ENCODE peak calls at places on chromosomes 4 and X, in six cellular contexts. F is GM12892, U is HepG2, E is GM12878, I is K562, D is H1. M is an unnamed sample.

GRCh38 chr4:80027611-80028010 is 45.4 kb downstream of the ANTXR2 start:
- DNase-seq in D (no peak), I (no peak), U (no peak), E (no peak), F (no peak), M (no peak)

GRCh38 chrX:38864165-38864564 is 62.9 kb downstream of the MID1IP1 start:
- DNase-seq in F (no peak), E (no peak), D (no peak), I (no peak), U (no peak), M (no peak)

GRCh38 chr4:56050584-56050983 is 101.8 kb downstream of the CEP135 start:
- DNase-seq in D (no peak), F (no peak), I (no peak), E (no peak), U (no peak), M (no peak)

GRCh38 chrX:30982467-30982866 is 89.4 kb downstream of the FTHL17 start:
- DNase-seq in I (no peak), E (no peak), F (no peak), D (no peak), U (no peak), M (no peak)

GRCh38 chr4:6605605-6606004 is 30.6 kb downstream of the MAN2B2 start:
- DNase-seq in D (no peak), I (no peak), U (no peak), E (no peak), F (no peak), M (no peak)

GRCh38 chrX:14964500-14964899 is 91.3 kb downstream of the MOSPD2 start:
- DNase-seq in I (no peak), E (no peak), U (no peak), F (no peak), D (no peak), M (no peak)

GRCh38 chr4:147782087-147782781 is 50.3 kb downstream of the ARHGAP10 start:
- DNase-seq in F (no peak), D (no peak), I (no peak), U (no peak), E (no peak), M (no peak)

GRCh38 chrX:115233497-115234219 is at the start of gene LRCH2:
- DNase-seq in F (no peak), E (no peak), D (peak), U (no peak), I (no peak), M (no peak)

GRCh38 chr4:7938513-7939376 is 916 bp downstream of the AFAP1 start:
- DNase-seq in I (no peak), F (no peak), U (no peak), E (no peak), D (no peak), M (no peak)

GRCh38 chr4:54228064-54228527 is 997 bp upstream of the PDGFRA start:
- DNase-seq in U (peak), D (peak), F (no peak), I (peak), E (no peak), M (peak)

GRCh38 chrX:101287402-101287801 is 3.7 kb downstream of the TAF7L start:
- DNase-seq in D (no peak), U (peak), F (no peak), E (peak), I (peak), M (no peak)

GRCh38 chrX:68895339-68896250 is 66.8 kb downstream of the EFNB1 start:
- DNase-seq in E (no peak), D (no peak), U (peak), I (peak), F (no peak), M (no peak)

GRCh38 chrX:9341305-9342201 is 123.3 kb upstream of the TBL1X start:
- DNase-seq in U (no peak), F (no peak), E (peak), I (peak), D (no peak), M (peak)

GRCh38 chr4:127993150-127993549 is 27.9 kb downstream of the ABHD18 start:
- DNase-seq in I (no peak), D (no peak), U (no peak), F (no peak), E (no peak), M (no peak)

GRCh38 chr4:133154725-133155124 is 5.6 kb downstream of the PCDH10 start:
- DNase-seq in U (peak), E (no peak), I (no peak), D (no peak), F (no peak), M (no peak)

GRCh38 chr4:81756973-81757372 is 285.3 kb upstream of the RASGEF1B start:
- DNase-seq in U (no peak), F (no peak), D (no peak), E (peak), I (no peak), M (no peak)

GRCh38 chr4:107219681-107220080 is 183.6 kb upstream of the DKK2 start:
- DNase-seq in F (no peak), I (no peak), E (no peak), U (no peak), D (no peak), M (no peak)

GRCh38 chr4:184347251-184348239 is 126.8 kb downstream of the IRF2 start:
- DNase-seq in E (peak), I (peak), D (peak), F (no peak), U (no peak), M (no peak)

GRCh38 chr4:111806331-111806730 is 338.9 kb upstream of the FAM241A start:
- DNase-seq in I (no peak), U (peak), E (no peak), F (no peak), D (peak), M (no peak)
- TF ChIP-seq TAF1 in I (no peak), U (no peak), E (no peak), F (no peak), D (no peak), M (no peak)

DNA sequence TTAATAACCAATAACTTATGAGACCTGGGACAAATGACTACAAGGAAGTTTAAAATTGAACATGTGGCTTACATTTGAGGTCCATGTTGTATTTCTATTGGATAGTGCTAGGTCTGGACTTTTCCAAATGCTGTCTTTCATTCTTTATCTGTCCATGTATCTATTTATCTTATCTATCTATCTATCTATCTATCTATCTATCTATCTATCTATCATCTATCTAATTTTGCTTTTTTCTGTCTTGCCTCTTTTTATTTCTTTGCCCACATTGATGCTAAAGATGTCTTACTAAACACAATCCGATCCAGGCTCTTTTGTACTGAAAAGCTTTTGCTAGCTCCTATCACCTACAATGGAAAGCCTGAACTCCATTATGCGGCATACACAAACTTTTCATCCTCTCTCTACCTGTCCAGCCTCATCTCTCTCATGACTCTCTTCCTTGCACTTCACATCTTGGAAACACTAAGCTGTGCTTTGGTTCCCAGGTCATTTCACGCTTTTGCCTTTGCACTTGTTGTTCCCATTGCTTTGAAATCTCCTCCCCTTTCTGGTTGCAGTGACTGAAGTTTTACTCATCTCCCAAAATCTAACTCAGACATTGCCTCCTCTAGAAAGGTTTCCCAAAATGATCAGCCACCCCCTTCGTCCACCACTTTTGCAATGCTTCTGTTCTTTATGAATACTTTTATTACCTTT is 107.2 kb downstream of the SYNPO2 start:
- DNase-seq in D (no peak), E (no peak), F (no peak), I (no peak), U (no peak), M (no peak)
- TF ChIP-seq POLR2AphosphoS5 in D (no peak), E (no peak), F (no peak), I (no peak), U (no peak), M (no peak)

DNA sequence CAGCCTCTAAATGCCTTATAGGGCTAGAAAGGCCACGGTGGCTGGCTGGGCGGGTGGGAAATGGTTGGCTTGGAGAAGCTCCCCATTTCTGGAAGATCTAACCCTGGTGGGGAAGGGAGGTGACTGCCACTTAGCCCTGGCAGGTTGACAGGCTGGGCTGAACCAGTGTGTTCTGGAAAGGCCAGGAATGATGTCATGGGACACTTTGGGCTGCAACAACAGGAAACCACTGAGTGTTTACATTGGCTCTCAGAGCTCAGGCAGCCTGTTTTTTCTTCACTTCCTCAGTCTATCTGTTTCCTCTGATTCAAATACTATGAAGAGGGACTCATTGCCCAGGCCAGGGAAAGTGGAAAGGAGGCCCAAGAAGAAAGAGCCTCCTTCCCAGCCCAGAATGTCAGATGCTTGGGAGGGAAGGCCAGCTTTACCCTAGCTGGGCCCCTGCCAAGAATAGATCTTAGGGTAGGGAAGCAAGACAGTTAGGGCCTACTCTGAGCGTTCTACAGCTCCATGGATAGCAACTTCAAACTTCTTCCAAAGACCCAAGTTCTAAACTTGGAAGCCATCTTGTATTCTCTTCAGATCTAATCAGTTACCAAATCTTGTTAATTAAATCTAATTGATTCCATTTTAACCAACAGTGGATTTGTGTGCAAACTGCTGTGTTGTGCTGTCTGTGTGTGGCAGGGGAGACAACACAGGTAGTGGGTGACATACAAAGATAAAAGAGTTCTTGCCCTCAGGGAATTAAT is 65.7 kb upstream of the MSN start:
- DNase-seq in I (no peak), D (no peak), E (no peak), F (no peak), U (peak), M (no peak)
- TF ChIP-seq POLR2A in I (no peak), D (no peak), E (no peak), F (no peak), U (no peak), M (no peak)

DNA sequence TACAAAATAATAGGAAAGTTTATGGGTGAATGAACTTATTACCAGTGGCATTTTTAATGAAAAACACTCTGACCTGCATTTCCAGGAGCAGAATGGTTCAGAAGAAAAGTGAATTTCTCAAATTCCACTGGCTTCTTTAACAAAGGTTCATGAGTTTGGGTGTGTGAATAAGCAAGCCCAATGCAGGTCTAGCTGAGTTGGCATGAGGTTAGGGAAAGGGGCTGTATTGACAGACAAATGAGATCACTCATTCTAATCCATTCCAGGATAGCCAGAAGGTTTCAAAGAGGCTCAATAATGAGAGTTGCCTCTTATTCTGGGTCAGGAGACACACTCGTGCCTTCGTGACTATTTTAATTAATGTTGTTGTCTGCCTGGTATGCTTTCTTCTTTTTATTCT is 43.7 kb upstream of the NPY2R start:
- DNase-seq in E (no peak), D (no peak), F (no peak), I (no peak), U (no peak), M (no peak)
- TF ChIP-seq TAF1 in E (no peak), D (no peak), F (no peak), I (no peak), U (no peak), M (no peak)

GRCh38 chr4:95048296-95048695 is 290.5 kb downstream of the BMPR1B start:
- DNase-seq in D (no peak), E (no peak), I (no peak), F (no peak), U (no peak), M (no peak)
- TF ChIP-seq POLR2AphosphoS5 in D (no peak), E (no peak), I (no peak), F (no peak), U (no peak), M (no peak)

DNA sequence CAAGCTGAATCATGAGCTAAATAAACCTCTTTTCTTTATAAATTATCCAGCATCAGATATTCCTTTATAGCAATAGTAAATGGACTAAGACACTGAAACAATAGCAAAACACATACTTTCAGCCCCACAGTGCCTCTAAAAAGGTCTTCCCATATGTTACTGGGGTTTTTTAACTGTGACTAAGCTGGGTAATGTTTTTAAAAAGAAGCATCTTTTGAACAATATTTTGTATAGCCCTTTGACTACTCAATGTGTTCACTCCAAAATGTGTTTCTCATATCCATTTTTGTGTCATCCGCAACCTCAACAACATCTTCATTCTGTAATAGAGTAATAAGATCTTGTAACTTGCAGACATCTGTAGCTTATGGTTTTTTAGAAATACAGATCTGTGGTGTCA is 218.7 kb upstream of the S100G start:
- DNase-seq in E (no peak), U (no peak), I (no peak), F (no peak), D (no peak), M (no peak)
- TF ChIP-seq POLR2A in E (no peak), U (no peak), I (no peak), F (no peak), D (no peak), M (no peak)

DNA sequence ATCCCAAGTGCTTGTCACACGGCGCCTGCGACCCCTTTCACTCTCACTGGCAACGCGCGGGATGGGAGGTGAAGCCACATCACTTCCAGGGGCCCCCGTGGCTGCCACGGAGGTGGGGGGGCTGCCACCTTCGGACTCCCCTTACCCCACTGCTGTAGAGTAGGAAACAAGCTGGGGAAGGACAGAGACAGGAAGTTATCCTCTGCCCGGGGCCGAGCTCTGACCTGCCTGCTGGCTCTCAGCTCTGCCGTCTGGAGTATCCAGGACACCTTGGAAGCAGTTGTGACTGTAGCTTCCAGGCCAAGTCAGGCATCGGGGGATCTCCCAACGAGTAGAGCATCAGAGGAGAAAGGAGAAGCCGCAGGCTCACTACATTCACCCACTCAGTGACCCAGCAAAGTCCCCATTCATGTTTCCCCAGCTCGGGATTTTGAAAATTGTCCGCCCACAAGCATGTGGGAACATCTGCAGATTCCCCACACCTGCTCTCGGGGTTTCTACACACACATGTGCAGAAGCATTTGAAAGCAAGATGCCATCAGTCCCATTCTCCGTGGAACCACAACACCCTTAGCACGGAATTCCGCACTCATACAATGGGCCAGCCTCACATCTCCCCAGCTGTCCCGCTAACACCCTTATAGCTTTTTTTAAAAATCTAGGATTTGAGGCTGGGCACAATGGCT is 10.8 kb downstream of the PDZD4 start:
- DNase-seq in F (peak), D (no peak), U (no peak), E (no peak), I (no peak), M (no peak)
- TF ChIP-seq TAF1 in F (no peak), D (no peak), U (no peak), E (no peak), I (no peak), M (no peak)